ENCODE peak calls at places on chromosomes 4 and X, in five cellular contexts. H is GM23248, U is GM23338, O is PC-3, Y is H9. V is an unnamed sample.
A peak's percentile ranks its signal among the peaks of the same experiment; 100 is the strongest.

GRCh38 chr4:26288308-26288982 is 32.4 kb upstream of the RBPJ start:
- DNase-seq in H (peak; percentile 84), U (no peak), O (peak; percentile 59), Y (no peak), V (peak; percentile 65)

GRCh38 chr4:77917075-77917474 is 54.4 kb downstream of the MRPL1 start:
- DNase-seq in H (no peak), U (no peak), O (no peak), Y (no peak), V (no peak)

GRCh38 chrX:17805120-17805519 is 56.0 kb downstream of the RAI2 start:
- DNase-seq in H (no peak), U (peak; percentile 52), O (peak; percentile 11), Y (peak; percentile 45), V (no peak)

GRCh38 chr4:80717204-80717603 is 313.3 kb upstream of the BMP3 start:
- DNase-seq in H (no peak), U (no peak), O (no peak), Y (no peak), V (no peak)

GRCh38 chr4:5143306-5143861 is 92.1 kb downstream of the STK32B start:
- DNase-seq in H (no peak), U (no peak), O (no peak), Y (no peak), V (no peak)

GRCh38 chrX:34918856-34919255 is 23.7 kb upstream of the FAM47B start:
- DNase-seq in H (peak; percentile 63), U (peak; percentile 68), O (peak; percentile 67), Y (peak; percentile 50), V (peak; percentile 57)

GRCh38 chr4:102301167-102301566 is 44.1 kb downstream of the SLC39A8 start:
- DNase-seq in H (no peak), U (no peak), O (no peak), Y (no peak), V (no peak)

GRCh38 chrX:28586291-28586690 is 955 bp upstream of the IL1RAPL1 start:
- DNase-seq in H (no peak), U (peak; percentile 40), O (peak; percentile 20), Y (peak; percentile 70), V (peak; percentile 61)

GRCh38 chrX:153728095-153728494 is 3.4 kb downstream of the ABCD1 start:
- DNase-seq in H (no peak), U (peak; percentile 11), O (no peak), Y (no peak), V (no peak)

GRCh38 chrX:17376381-17377046 is 1.5 kb downstream of the NHS start:
- DNase-seq in H (peak; percentile 47), U (peak; percentile 15), O (peak; percentile 34), Y (no peak), V (peak; percentile 13)

GRCh38 chr4:16783119-16783518 is 115.3 kb downstream of the LDB2 start:
- DNase-seq in H (no peak), U (peak; percentile 53), O (no peak), Y (peak; percentile 37), V (peak; percentile 40)

GRCh38 chr4:11626046-11626445 is 197.4 kb upstream of the HS3ST1 start:
- DNase-seq in H (no peak), U (no peak), O (peak; percentile 73), Y (no peak), V (no peak)

GRCh38 chr4:15729910-15730533 is 27.2 kb downstream of the BST1 start:
- DNase-seq in H (peak; percentile 62), U (peak; percentile 77), O (peak; percentile 63), Y (no peak), V (peak; percentile 20)

GRCh38 chr4:150769845-150770244 is 187.9 kb downstream of the MAB21L2 start:
- DNase-seq in H (no peak), U (no peak), O (peak; percentile 44), Y (no peak), V (no peak)

GRCh38 chr4:105896984-105897760 is 1.9 kb downstream of the NPNT start:
- DNase-seq in H (no peak), U (peak; percentile 30), O (peak; percentile 58), Y (no peak), V (no peak)
- H2AFZ ChIP-seq in H (no peak overlapping the region), U (no peak overlapping the region), O (peak overlapping the region; percentile 92), Y (no peak overlapping the region), V (no peak overlapping the region)

DNA sequence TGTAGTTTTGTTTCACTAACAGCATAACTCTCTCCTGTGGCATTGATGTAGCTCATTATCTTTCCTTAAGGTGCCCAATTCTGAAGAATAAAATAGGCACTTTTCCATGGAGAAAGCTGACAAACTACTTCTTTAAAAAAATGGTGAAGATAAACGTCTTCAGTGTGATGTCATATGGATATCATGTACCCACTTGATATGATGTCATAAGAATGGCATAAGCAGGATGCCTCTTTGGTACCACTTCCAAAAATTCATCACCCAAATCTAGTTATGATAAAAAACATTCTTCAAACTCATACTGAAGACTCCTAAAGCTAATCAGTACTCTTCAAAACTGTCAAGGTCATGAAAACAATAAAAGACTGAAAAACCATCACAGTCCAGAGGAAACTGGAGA is 2.9 kb upstream of the CXCL3 start:
- DNase-seq in H (no peak), U (no peak), O (no peak), Y (no peak), V (no peak)
- H3K27ac ChIP-seq in H (no peak overlapping the region), U (no peak overlapping the region), O (no peak overlapping the region), Y (no peak overlapping the region), V (no peak overlapping the region)

GRCh38 chrX:71532753-71533425 is at the start of gene OGT:
- DNase-seq in H (peak; percentile 94), U (peak; percentile 97), O (peak; percentile 96), Y (peak; percentile 95), V (peak; percentile 98)
- H3K79me2 ChIP-seq in H (peaks cover 50% of the 10 kb centered on the region), U (peaks cover 50% of the 10 kb centered on the region), O (peaks cover 50% of the 10 kb centered on the region), Y (peaks cover 33% of the 10 kb centered on the region), V (peaks cover 49% of the 10 kb centered on the region)

DNA sequence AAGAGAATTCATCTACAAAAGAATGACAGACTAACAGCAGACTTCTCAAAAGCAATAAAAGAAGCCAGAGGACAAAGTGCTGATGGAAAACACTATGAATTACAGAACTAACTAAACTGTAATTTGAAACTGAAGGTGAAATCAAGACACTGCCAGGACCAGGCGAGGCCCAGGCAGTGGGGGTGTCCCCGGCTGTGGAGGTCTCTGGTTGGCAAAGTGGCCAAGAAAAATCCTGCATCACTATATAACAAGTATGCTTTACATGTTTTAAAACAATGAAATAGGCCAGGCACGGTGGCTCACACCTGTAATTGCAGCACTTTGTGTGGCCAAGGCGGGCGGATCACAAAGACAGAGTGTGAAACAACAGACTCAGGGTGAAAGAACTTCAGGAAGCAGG is 32.9 kb downstream of the CHM start:
- DNase-seq in H (no peak), U (no peak), O (no peak), Y (no peak), V (no peak)
- H2AFZ ChIP-seq in H (no peak overlapping the region), U (no peak overlapping the region), O (no peak overlapping the region), Y (no peak overlapping the region), V (no peak overlapping the region)

DNA sequence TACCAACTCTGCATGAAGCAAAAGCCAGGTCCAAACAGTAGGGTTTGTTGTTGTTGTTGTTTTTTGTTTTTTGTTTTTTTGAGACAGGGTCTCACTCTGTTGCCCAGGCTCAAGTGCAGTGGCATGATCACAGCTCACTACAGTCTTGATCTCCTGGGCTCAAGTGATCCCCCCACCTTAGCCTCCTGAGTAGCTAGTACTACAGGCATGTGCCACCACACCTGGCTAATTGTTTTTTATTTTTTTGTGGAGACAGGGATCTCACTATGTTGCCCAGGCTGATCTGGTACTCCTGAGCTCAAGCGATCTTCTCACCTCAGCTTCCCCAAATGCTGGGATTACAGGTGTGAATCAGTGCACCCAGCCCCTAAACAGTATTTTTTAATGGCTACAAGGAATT is 6.2 kb downstream of the S100P start:
- DNase-seq in H (no peak), U (no peak), O (no peak), Y (no peak), V (no peak)
- H3K27ac ChIP-seq in H (no peak overlapping the region), U (no peak overlapping the region), O (no peak overlapping the region), Y (no peak overlapping the region), V (no peak overlapping the region)

DNA sequence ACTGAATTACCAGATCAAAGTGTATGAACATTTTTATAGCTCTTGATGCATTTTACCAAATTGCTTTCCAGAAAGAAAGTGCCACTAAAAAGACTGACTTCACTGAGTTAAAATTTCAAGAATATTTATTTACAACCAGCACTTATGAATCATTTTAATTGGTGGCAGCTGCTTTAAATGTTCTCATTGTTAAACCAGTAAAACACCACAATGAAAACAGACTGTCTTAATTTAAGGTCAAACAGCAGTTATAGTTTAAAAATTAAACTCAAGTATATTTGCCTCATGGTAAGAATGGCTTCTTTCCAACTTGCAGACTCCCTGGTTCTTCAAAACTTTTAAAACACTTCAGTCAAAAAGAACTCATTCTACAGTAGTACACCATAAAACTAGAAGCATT is 36.9 kb downstream of the AMMECR1 start:
- DNase-seq in H (peak; percentile 67), U (no peak), O (peak; percentile 39), Y (no peak), V (peak; percentile 71)
- H3K79me2 ChIP-seq in H (peaks cover 91% of the 10 kb centered on the region), U (peaks cover 44% of the 10 kb centered on the region), O (peaks cover 94% of the 10 kb centered on the region), Y (peaks cover 2% of the 10 kb centered on the region), V (peaks cover 42% of the 10 kb centered on the region)